ENCODE peak calls at places on chromosomes 16 and 17, in four cellular contexts. V is ascending aorta, X is A673, U is coronary artery. D is an unnamed sample.

GRCh38 chr16:15778999-15779614 is 77.7 kb downstream of the MYH11 start:
- DNase-seq in V (no peak), X (no peak), U (no peak), D (no peak)

GRCh38 chr17:81684442-81684911 is 666 bp downstream of the HGS start:
- DNase-seq in V (no peak), X (peak), U (no peak), D (no peak)

GRCh38 chr16:12600536-12601256 is 203.0 kb downstream of the CPPED1 start:
- DNase-seq in V (no peak), X (no peak), U (peak), D (peak)

GRCh38 chr17:48795444-48796162 is 21.4 kb downstream of the TTLL6 start:
- DNase-seq in V (no peak), X (no peak), U (no peak), D (no peak)

GRCh38 chr16:81517630-81518438 is 73.2 kb downstream of the CMIP start:
- DNase-seq in V (no peak), X (no peak), U (no peak), D (no peak)

GRCh38 chr17:74307984-74308773 is 17.8 kb upstream of the KIF19 start:
- DNase-seq in V (no peak), X (no peak), U (no peak), D (no peak)

GRCh38 chr16:53534206-53534605 is 31.2 kb upstream of the AKTIP start:
- DNase-seq in V (no peak), X (no peak), U (no peak), D (no peak)

GRCh38 chr17:78731904-78732303 is 50.2 kb downstream of the CYTH1 start:
- DNase-seq in V (no peak), X (no peak), U (no peak), D (no peak)

GRCh38 chr16:47617732-47618131 is 156.6 kb downstream of the PHKB start:
- DNase-seq in V (no peak), X (no peak), U (no peak), D (no peak)

GRCh38 chr16:82195917-82196494 is 26.0 kb upstream of the MPHOSPH6 start:
- DNase-seq in V (no peak), X (no peak), U (no peak), D (no peak)

GRCh38 chr16:84816023-84816422 is 3.8 kb upstream of the CRISPLD2 start:
- DNase-seq in V (no peak), X (no peak), U (no peak), D (no peak)

GRCh38 chr17:78759203-78759968 is 22.7 kb downstream of the CYTH1 start:
- DNase-seq in V (no peak), X (no peak), U (no peak), D (no peak)

GRCh38 chr16:66845791-66846221 is 1.6 kb downstream of the CA7 start:
- DNase-seq in V (no peak), X (peak), U (no peak), D (no peak)

GRCh38 chr17:76558210-76559095 is 18.6 kb downstream of the PRCD start:
- DNase-seq in V (no peak), X (peak), U (no peak), D (no peak)

GRCh38 chr17:46159686-46160085 is 33.5 kb downstream of the KANSL1 start:
- DNase-seq in V (no peak), X (no peak), U (no peak), D (no peak)

GRCh38 chr17:20173091-20173490 is 163.9 kb downstream of the SPECC1 start:
- DNase-seq in V (no peak), X (no peak), U (no peak), D (no peak)

GRCh38 chr16:27723711-27724490 is 174.0 kb downstream of the KATNIP start:
- DNase-seq in V (no peak), X (no peak), U (no peak), D (no peak)

GRCh38 chr16:56965149-56965938 is 3.6 kb downstream of the CETP start:
- DNase-seq in V (no peak), X (no peak), U (no peak), D (no peak)

GRCh38 chr17:38717139-38717745 is 12.2 kb downstream of the MLLT6 start:
- DNase-seq in V (no peak), X (no peak), U (no peak), D (no peak)

GRCh38 chr17:13337864-13338371 is 263.8 kb downstream of the HS3ST3A1 start:
- DNase-seq in V (no peak), X (peak), U (no peak), D (no peak)

GRCh38 chr16:58492066-58492465 is 7.9 kb upstream of the NDRG4 start:
- DNase-seq in V (no peak), X (no peak), U (no peak), D (no peak)

GRCh38 chr16:4370570-4371480 is 823 bp upstream of the VASN start:
- DNase-seq in V (peak), X (no peak), U (peak), D (no peak)

GRCh38 chr16:88023366-88023765 is 72.1 kb downstream of the BANP start:
- DNase-seq in V (no peak), X (no peak), U (no peak), D (no peak)

GRCh38 chr17:72301887-72302286 is 181.1 kb downstream of the SOX9 start:
- DNase-seq in V (no peak), X (no peak), U (no peak), D (no peak)

GRCh38 chr17:46264456-46265198 is 30.3 kb upstream of the LRRC37A start:
- DNase-seq in V (no peak), X (no peak), U (no peak), D (no peak)

GRCh38 chr17:66002063-66002585 is 189.8 kb downstream of the CEP112 start:
- DNase-seq in V (no peak), X (no peak), U (no peak), D (no peak)

GRCh38 chr17:75638893-75639292 is 5.7 kb downstream of the SMIM5 start:
- DNase-seq in V (no peak), X (no peak), U (no peak), D (no peak)

GRCh38 chr17:28033972-28034714 is 8.3 kb upstream of the NLK start:
- DNase-seq in V (no peak), X (peak), U (no peak), D (no peak)

GRCh38 chr17:41697122-41697962 is 8.7 kb downstream of the EIF1 start:
- DNase-seq in V (no peak), X (no peak), U (no peak), D (no peak)

GRCh38 chr16:27365142-27366089 is 36.6 kb upstream of the IL21R start:
- DNase-seq in V (no peak), X (no peak), U (no peak), D (no peak)

GRCh38 chr17:50904522-50905459 is 38.6 kb upstream of the TOB1 start:
- DNase-seq in V (no peak), X (no peak), U (peak), D (no peak)

GRCh38 chr16:79047337-79047736 is 553.2 kb downstream of the MAF start:
- DNase-seq in V (no peak), X (peak), U (no peak), D (no peak)

GRCh38 chr16:89615176-89615575 is 1.7 kb downstream of the DPEP1 start:
- DNase-seq in V (no peak), X (no peak), U (no peak), D (no peak)

GRCh38 chr17:82864721-82865240 is 25.0 kb upstream of the ZNF750 start:
- DNase-seq in V (no peak), X (no peak), U (no peak), D (no peak)